ENCODE peak calls at places on chromosome 5, in ten cellular contexts. Z is neural progenitor cell, E is cardiac muscle cell, D is osteocyte, N is sigmoid colon, U is mucosa of descending colon, P is tibial artery, W is mesothelial cell of epicardium, M is K562, C is AG10803. H is an unnamed sample.

GRCh38 chr5:60685028-60685427 is 14.9 kb downstream of the DEPDC1B start:
- DNase-seq in Z (no peak), E (no peak), D (no peak), N (no peak), U (no peak), P (no peak), W (no peak), M (no peak), C (no peak), H (no peak)

GRCh38 chr5:154194348-154195329 is 4.1 kb downstream of the GALNT10 start:
- DNase-seq in Z (peak; percentile 64), E (peak; percentile 35), D (no peak), N (no peak), U (no peak), P (no peak), W (no peak), M (no peak), C (peak; percentile 79), H (no peak)

GRCh38 chr5:168651654-168652053 is 72.5 kb upstream of the PANK3 start:
- DNase-seq in Z (no peak), E (no peak), D (no peak), N (no peak), U (no peak), P (no peak), W (no peak), M (no peak), C (peak; percentile 92), H (no peak)

GRCh38 chr5:88140396-88140862 is 128.2 kb downstream of the TMEM161B start:
- DNase-seq in Z (peak; percentile 69), E (peak; percentile 6), D (no peak), N (peak; percentile 70), U (no peak), P (no peak), W (no peak), M (no peak), C (no peak), H (no peak)

GRCh38 chr5:121853853-121854252 is 2.2 kb downstream of the FTMT start:
- DNase-seq in Z (no peak), E (no peak), D (no peak), N (no peak), U (no peak), P (no peak), W (no peak), M (no peak), C (no peak), H (no peak)

GRCh38 chr5:32642276-32643002 is 57.1 kb downstream of the SUB1 start:
- DNase-seq in Z (no peak), E (no peak), D (no peak), N (no peak), U (no peak), P (no peak), W (no peak), M (no peak), C (peak; percentile 25), H (no peak)

GRCh38 chr5:161547573-161548471 is 1.3 kb upstream of the GABRB2 start:
- DNase-seq in Z (peak; percentile 48), E (peak; percentile 37), D (no peak), N (no peak), U (peak; percentile 22), P (no peak), W (peak; percentile 43), M (no peak), C (no peak), H (no peak)

GRCh38 chr5:24102008-24102407 is 542.8 kb downstream of the CDH10 start:
- DNase-seq in Z (no peak), E (no peak), D (no peak), N (no peak), U (no peak), P (no peak), W (no peak), M (no peak), C (no peak), H (no peak)

GRCh38 chr5:35337332-35338168 is 107.3 kb upstream of the PRLR start:
- DNase-seq in Z (peak; percentile 34), E (peak; percentile 16), D (no peak), N (no peak), U (no peak), P (no peak), W (no peak), M (no peak), C (no peak), H (no peak)

GRCh38 chr5:43422143-43422542 is 10.0 kb upstream of the CCL28 start:
- DNase-seq in Z (no peak), E (no peak), D (no peak), N (no peak), U (peak; percentile 61), P (no peak), W (no peak), M (no peak), C (peak; percentile 51), H (no peak)

GRCh38 chr5:20678814-20679298 is 690.9 kb upstream of the CDH18 start:
- DNase-seq in Z (no peak), E (no peak), D (no peak), N (no peak), U (no peak), P (no peak), W (no peak), M (peak; percentile 12), C (peak; percentile 52), H (no peak)

GRCh38 chr5:3612561-3613175 is 17.0 kb downstream of the IRX1 start:
- DNase-seq in Z (no peak), E (no peak), D (no peak), N (no peak), U (no peak), P (no peak), W (no peak), M (no peak), C (peak; percentile 75), H (no peak)

GRCh38 chr5:143279698-143280097 is 123.8 kb downstream of the NR3C1 start:
- DNase-seq in Z (peak; percentile 6), E (no peak), D (no peak), N (no peak), U (no peak), P (no peak), W (no peak), M (no peak), C (peak; percentile 40), H (no peak)

GRCh38 chr5:112824197-112824596 is 36.9 kb upstream of the SRP19 start:
- DNase-seq in Z (no peak), E (no peak), D (no peak), N (no peak), U (no peak), P (no peak), W (no peak), M (no peak), C (no peak), H (no peak)

GRCh38 chr5:112823656-112824055 is 37.4 kb upstream of the SRP19 start:
- DNase-seq in Z (no peak), E (no peak), D (no peak), N (no peak), U (no peak), P (no peak), W (no peak), M (no peak), C (no peak), H (no peak)

GRCh38 chr5:112820246-112820645 is 40.8 kb upstream of the SRP19 start:
- DNase-seq in Z (no peak), E (no peak), D (no peak), N (no peak), U (no peak), P (no peak), W (no peak), M (no peak), C (no peak), H (no peak)

GRCh38 chr5:112823181-112823580 is 37.9 kb upstream of the SRP19 start:
- DNase-seq in Z (no peak), E (no peak), D (no peak), N (no peak), U (no peak), P (no peak), W (no peak), M (no peak), C (no peak), H (no peak)

DNA sequence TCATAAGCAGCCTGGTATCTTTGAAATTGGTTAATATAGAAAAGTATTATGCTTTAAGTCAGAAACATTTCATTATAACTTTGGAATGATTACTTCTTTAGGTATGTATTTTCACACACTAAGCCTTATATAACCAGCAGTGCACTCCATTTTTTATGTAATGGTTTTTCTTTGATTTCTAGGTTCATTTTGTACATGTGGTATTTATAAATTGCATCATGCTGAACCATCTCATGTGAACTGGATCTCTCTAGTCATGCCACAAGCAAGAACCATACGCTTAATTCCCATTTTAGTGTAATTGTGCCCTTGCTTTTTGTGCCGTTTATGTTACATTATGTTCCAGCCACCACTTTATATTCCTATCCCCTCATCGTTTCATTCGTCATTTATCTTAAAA is 38.6 kb upstream of the SRP19 start:
- DNase-seq in Z (no peak), E (no peak), D (no peak), N (no peak), U (no peak), P (no peak), W (no peak), M (no peak), C (peak; percentile 58), H (no peak)
- TF ChIP-seq CTCF in Z (no peak), E (no peak), D (no peak), N (no peak), U (no peak), P (no peak), W (no peak), M (no peak), C (no peak), H (no peak)

GRCh38 chr5:10779592-10779991 is 18.6 kb upstream of the DAP start:
- DNase-seq in Z (no peak), E (no peak), D (no peak), N (no peak), U (no peak), P (no peak), W (no peak), M (no peak), C (no peak), H (no peak)

DNA sequence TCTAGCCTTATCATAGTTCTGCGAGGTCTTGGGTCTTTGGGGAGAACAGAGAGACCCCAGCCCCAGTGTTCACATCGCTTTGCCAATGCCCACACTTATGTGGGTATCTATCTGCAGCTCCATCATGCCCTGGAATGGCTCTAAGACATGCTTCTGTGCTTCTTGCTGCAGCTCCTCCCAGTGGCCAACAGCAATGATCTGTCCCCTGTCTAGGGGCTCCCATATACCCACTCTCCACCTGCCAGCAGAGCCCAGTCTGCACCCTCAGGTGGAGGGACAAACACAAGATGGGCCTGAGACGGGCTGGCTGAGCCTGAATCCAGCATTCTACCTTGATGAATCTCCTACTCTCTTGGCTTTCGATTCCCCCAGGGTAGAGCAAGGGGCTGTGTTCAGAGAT is 14.6 kb upstream of the DAP start:
- DNase-seq in Z (no peak), E (no peak), D (no peak), N (no peak), U (no peak), P (no peak), W (no peak), M (no peak), C (no peak), H (no peak)
- TF ChIP-seq CTCF in Z (peak; percentile 15), E (peak; percentile 7), D (no peak), N (no peak), U (no peak), P (no peak), W (no peak), M (peak; percentile 47), C (no peak), H (no peak)

GRCh38 chr5:142149363-142149762 is 40.8 kb downstream of the NDFIP1 start:
- DNase-seq in Z (no peak), E (no peak), D (no peak), N (no peak), U (no peak), P (no peak), W (no peak), M (no peak), C (no peak), H (no peak)
- TF ChIP-seq CTCF in Z (no peak), E (no peak), D (no peak), N (no peak), U (no peak), P (no peak), W (no peak), M (peak; percentile 26), C (no peak), H (no peak)

GRCh38 chr5:151740958-151741373 is 17.5 kb downstream of the ATOX1 start:
- DNase-seq in Z (no peak), E (no peak), D (no peak), N (no peak), U (no peak), P (no peak), W (no peak), M (no peak), C (peak; percentile 83), H (no peak)
- TF ChIP-seq CTCF in Z (no peak), E (no peak), D (peak; percentile 11), N (no peak), U (no peak), P (no peak), W (no peak), M (no peak), C (no peak), H (peak; percentile 6)